ENCODE peak calls at places on chromosomes 12 and 14, in six cellular contexts. V, Y, X, D, Z and U are unnamed samples.

GRCh38 chr12:107091381-107091780 is 2.0 kb downstream of the CRY1 start:
- DNase-seq in Y (no peak), V (no peak), Z (no peak), D (peak), X (no peak), U (peak)

GRCh38 chr12:15532364-15532977 is 210.2 kb downstream of the PTPRO start:
- DNase-seq in X (peak), D (peak), Z (no peak), V (no peak), Y (no peak), U (no peak)

GRCh38 chr12:28899951-28900350 is 249.1 kb upstream of the FAR2 start:
- DNase-seq in V (no peak), D (peak), X (no peak), Y (no peak), Z (no peak), U (no peak)

GRCh38 chr12:104825408-104825807 is 132.7 kb downstream of the SLC41A2 start:
- DNase-seq in V (no peak), X (no peak), D (peak), Y (no peak), Z (no peak), U (no peak)

GRCh38 chr12:67676624-67677023 is 28.1 kb downstream of the DYRK2 start:
- DNase-seq in D (no peak), Z (no peak), X (no peak), V (no peak), Y (no peak), U (no peak)

GRCh38 chr12:122986258-122986871 is 5.9 kb downstream of the ARL6IP4 start:
- DNase-seq in X (no peak), D (no peak), Z (no peak), Y (no peak), V (no peak), U (no peak)

GRCh38 chr12:95623554-95624170 is 72.4 kb upstream of the USP44 start:
- DNase-seq in Z (peak), V (no peak), X (peak), Y (no peak), D (peak), U (no peak)

GRCh38 chr14:92677087-92677668 is 71.2 kb downstream of the LGMN start:
- DNase-seq in Z (peak), X (no peak), D (no peak), Y (no peak), V (no peak), U (no peak)

GRCh38 chr12:1799882-1800645 is 20.3 kb upstream of the LRTM2 start:
- DNase-seq in Z (no peak), X (no peak), Y (peak), D (no peak), V (no peak), U (no peak)

GRCh38 chr14:59629384-59630158 is 53.0 kb upstream of the CCDC175 start:
- DNase-seq in D (no peak), V (no peak), Z (no peak), Y (no peak), X (no peak), U (no peak)

GRCh38 chr12:87529386-87529785 is 499.8 kb downstream of the C12orf50 start:
- DNase-seq in X (no peak), Z (no peak), Y (no peak), V (no peak), D (no peak), U (no peak)

GRCh38 chr14:77598366-77599050 is 17.9 kb downstream of the SPTLC2 start:
- DNase-seq in Y (peak), V (no peak), Z (no peak), X (no peak), D (no peak), U (no peak)

GRCh38 chr12:11202811-11203210 is 16.1 kb upstream of the TAS2R42 start:
- DNase-seq in V (no peak), X (no peak), Z (no peak), D (peak), Y (no peak), U (no peak)

GRCh38 chr12:33614630-33615029 is 175.0 kb upstream of the SYT10 start:
- DNase-seq in Z (no peak), Y (no peak), V (no peak), D (no peak), X (no peak), U (no peak)

GRCh38 chr14:69056389-69056788 is 77.3 kb upstream of the ACTN1 start:
- DNase-seq in X (no peak), Y (no peak), Z (no peak), V (no peak), D (no peak), U (no peak)

GRCh38 chr14:91418387-91419043 is 895 bp upstream of the CCDC88C start:
- DNase-seq in V (no peak), D (peak), Z (peak), X (peak), Y (peak), U (no peak)

GRCh38 chr14:92511472-92512247 is 1.9 kb upstream of the RIN3 start:
- DNase-seq in X (no peak), D (peak), Z (no peak), V (no peak), Y (no peak), U (no peak)

DNA sequence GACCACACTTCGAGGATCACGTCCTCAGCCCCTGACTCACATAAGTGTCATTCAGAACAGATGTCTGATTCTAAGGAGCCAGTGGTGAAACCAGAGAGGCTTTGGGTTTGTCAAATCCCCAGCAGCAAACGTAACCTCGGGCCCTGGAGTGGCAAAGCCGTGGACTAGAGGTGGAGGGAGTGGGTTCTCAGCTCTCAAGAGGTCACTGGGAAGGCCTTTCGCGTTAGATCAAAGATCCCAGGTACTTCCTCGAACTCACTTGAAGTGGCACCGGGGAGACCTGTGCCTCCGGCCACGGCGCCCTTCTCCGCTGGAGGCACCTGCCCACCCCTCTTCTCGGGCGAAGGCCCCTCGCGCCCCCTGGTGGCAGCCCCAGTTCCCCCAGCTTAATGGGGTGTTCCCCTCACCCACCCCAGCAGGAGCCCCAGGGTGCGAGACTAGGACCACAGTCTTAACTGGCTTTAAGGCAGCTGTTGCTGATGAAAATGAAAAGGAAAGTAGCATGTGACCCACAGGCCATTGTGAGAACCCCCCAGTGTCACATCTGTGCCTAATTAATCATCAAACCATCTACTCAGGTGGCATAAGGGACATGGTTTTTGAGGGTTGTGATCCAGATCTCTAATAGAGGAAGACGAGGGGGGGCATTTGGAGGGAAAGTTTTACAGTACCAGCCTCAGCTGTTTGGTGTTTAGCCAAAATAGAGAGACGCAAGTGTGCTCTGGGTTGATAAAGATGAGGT is 672 bp upstream of the ESR2 start:
- DNase-seq in X (peak), Y (peak), V (peak), D (peak), Z (peak), U (no peak)
- H3K4me3 ChIP-seq in X (peak), Y (peak), V (peak), D (peak), Z (peak), U (peak)

GRCh38 chr12:50924439-50925341 is 27.7 kb upstream of the HIGD1C start:
- DNase-seq in D (peak), Y (peak), V (peak), X (peak), Z (peak), U (peak)
- H3K4me3 ChIP-seq in D (peak), Y (peak), V (peak), X (peak), Z (peak), U (peak)

GRCh38 chr12:22282283-22282682 is 52.2 kb downstream of the ST8SIA1 start:
- DNase-seq in Y (no peak), Z (no peak), D (peak), V (no peak), X (no peak), U (no peak)
- H3K4me3 ChIP-seq in Y (no peak), Z (no peak), D (peak), V (no peak), X (no peak), U (peak)

GRCh38 chr12:48288387-48289268 is 62.1 kb downstream of the ZNF641 start:
- DNase-seq in Y (no peak), Z (no peak), X (no peak), D (no peak), V (no peak), U (no peak)

GRCh38 chr12:48296586-48297396 is 53.9 kb downstream of the ZNF641 start:
- DNase-seq in Y (peak), Z (peak), D (peak), V (no peak), X (peak), U (peak)

GRCh38 chr12:48286665-48287064 is 64.1 kb downstream of the ZNF641 start:
- DNase-seq in Y (no peak), X (peak), V (no peak), D (no peak), Z (no peak), U (no peak)

GRCh38 chr12:48292030-48292429 is 58.7 kb downstream of the ZNF641 start:
- DNase-seq in Z (no peak), D (no peak), V (no peak), Y (no peak), X (no peak), U (no peak)

DNA sequence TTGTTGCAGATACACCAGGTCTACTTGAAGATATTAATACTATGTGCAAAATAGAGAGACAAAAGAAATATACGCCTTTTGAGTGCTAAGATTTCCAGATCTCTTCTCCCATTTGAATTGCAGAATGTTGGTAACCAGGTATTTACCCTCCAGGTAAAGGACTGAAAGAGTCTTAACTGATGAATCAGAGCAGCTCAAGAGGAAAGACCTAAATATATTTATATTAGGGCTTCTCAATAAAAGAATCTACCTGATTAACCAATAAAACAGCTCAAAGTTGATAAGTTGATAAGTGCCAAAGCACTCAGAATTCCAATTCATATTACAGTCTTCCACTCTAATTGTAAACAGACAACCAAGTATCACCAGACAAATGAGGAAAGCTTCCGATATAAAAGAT is 59.2 kb downstream of the ZNF641 start:
- DNase-seq in Y (no peak), V (no peak), Z (no peak), D (no peak), X (no peak), U (no peak)
- H3K4me3 ChIP-seq in Y (no peak), V (no peak), Z (no peak), D (no peak), X (no peak), U (no peak)

DNA sequence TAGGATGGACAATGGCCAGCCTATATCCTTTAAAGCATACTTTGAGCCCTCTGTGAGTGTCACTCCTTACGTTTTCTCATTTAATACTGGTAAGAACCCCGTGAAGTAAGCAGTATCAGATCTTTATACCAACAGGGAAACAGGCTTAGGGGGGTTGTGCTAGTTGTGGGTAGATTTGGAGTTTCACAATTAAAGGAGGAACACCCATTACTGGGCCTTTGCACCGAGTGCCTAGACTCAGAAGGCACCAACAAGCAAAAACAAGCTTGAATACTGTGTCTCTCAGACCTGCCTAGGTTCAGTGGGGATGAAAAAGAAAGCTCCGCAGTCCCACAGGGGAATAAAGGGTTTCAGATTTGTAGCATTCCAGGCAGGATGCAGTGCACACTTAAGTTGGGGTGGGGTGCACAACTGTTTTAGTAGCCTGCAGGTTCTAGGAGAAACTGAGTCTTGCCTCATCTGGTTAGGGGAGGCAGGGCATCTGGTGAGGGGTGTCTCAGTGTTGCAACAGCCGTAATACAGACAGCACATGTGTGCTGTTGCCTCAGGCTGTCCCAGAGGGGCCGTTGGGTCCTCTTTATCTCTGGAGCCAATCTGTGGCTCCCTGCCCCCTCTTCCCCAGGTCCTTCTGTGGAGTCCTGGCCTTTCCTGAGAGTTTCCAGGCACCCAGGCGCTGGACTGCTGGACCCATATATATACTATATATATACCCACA is 51.2 kb downstream of the IRAK3 start:
- DNase-seq in Z (no peak), V (no peak), D (no peak), Y (no peak), X (no peak), U (no peak)
- H3K4me3 ChIP-seq in Z (no peak), V (no peak), D (no peak), Y (no peak), X (no peak), U (no peak)